ENCODE peak calls at places on chromosomes 2 and 18, in six cellular contexts. W, L, B, Q, F and P are unnamed samples.

GRCh38 chr2:39621596-39621995 is 44.1 kb upstream of the TMEM178A start:
- DNase-seq in W (no peak), L (no peak), B (no peak), Q (no peak), F (no peak), P (no peak)

GRCh38 chr2:240503375-240503774 is 54.4 kb downstream of the ANKMY1 start:
- DNase-seq in W (no peak), L (no peak), B (no peak), Q (no peak), F (no peak), P (no peak)

GRCh38 chr2:134460583-134460998 is 206.7 kb downstream of the MGAT5 start:
- DNase-seq in W (peak; percentile 79), L (peak; percentile 84), B (peak; percentile 36), Q (peak; percentile 13), F (peak; percentile 55), P (peak; percentile 88)

GRCh38 chr2:218434456-218434855 is 15.5 kb downstream of the VIL1 start:
- DNase-seq in W (no peak), L (no peak), B (no peak), Q (no peak), F (no peak), P (no peak)

GRCh38 chr18:77066689-77067088 is 65.9 kb downstream of the MBP start:
- DNase-seq in W (no peak), L (no peak), B (no peak), Q (no peak), F (no peak), P (no peak)

GRCh38 chr2:231810905-231811304 is 24.7 kb downstream of the COPS7B start:
- DNase-seq in W (no peak), L (no peak), B (no peak), Q (peak; percentile 4), F (no peak), P (no peak)

GRCh38 chr2:23900133-23900926 is 26.6 kb downstream of the ATAD2B start:
- DNase-seq in W (no peak), L (no peak), B (no peak), Q (peak; percentile 12), F (no peak), P (no peak)

GRCh38 chr2:180356676-180357075 is 349.6 kb upstream of the CWC22 start:
- DNase-seq in W (peak; percentile 1), L (peak; percentile 11), B (no peak), Q (no peak), F (no peak), P (no peak)

GRCh38 chr2:25671622-25672021 is 1.8 kb downstream of the DTNB start:
- DNase-seq in W (peak; percentile 7), L (no peak), B (no peak), Q (no peak), F (no peak), P (no peak)

GRCh38 chr18:76488190-76488589 is 6.9 kb downstream of the ZNF516 start:
- DNase-seq in W (peak; percentile 60), L (no peak), B (no peak), Q (no peak), F (no peak), P (peak; percentile 45)

GRCh38 chr2:132374551-132374950 is 42.1 kb upstream of the GPR39 start:
- DNase-seq in W (no peak), L (no peak), B (no peak), Q (no peak), F (no peak), P (no peak)

GRCh38 chr2:207408086-207408794 is 121.5 kb upstream of the CREB1 start:
- DNase-seq in W (peak; percentile 97), L (peak; percentile 96), B (no peak), Q (no peak), F (no peak), P (peak; percentile 66)

GRCh38 chr2:160278889-160279196 is 78.8 kb upstream of the ITGB6 start:
- DNase-seq in W (peak; percentile 2), L (no peak), B (no peak), Q (no peak), F (no peak), P (peak; percentile 49)

GRCh38 chr2:201950606-201951005 is 83.0 kb upstream of the FZD7 start:
- DNase-seq in W (no peak), L (peak; percentile 12), B (no peak), Q (no peak), F (no peak), P (no peak)

GRCh38 chr18:78517328-78517727 is 462.3 kb upstream of the SALL3 start:
- DNase-seq in W (no peak), L (no peak), B (no peak), Q (no peak), F (no peak), P (no peak)

GRCh38 chr18:58992301-58993231 is 127.9 kb downstream of the ZNF532 start:
- DNase-seq in W (no peak), L (no peak), B (no peak), Q (no peak), F (no peak), P (no peak)